ENCODE peak calls at places on chromosomes 13 and 19, in four cellular contexts. A is H9, U is neuronal stem cell, J is H1. Z is an unnamed sample.

GRCh38 chr19:5691205-5691929 is 1.3 kb downstream of the RPL36 start:
- DNase-seq in A (peak), U (no peak), J (no peak), Z (peak)

GRCh38 chr13:44703371-44703770 is 127.2 kb upstream of the TSC22D1 start:
- DNase-seq in A (no peak), U (no peak), J (no peak), Z (peak)

GRCh38 chr19:39428309-39429112 is 7.2 kb downstream of the RPS16 start:
- DNase-seq in A (peak), U (peak), J (peak), Z (peak)

GRCh38 chr13:93788456-93788855 is 561.8 kb downstream of the GPC6 start:
- DNase-seq in A (no peak), U (no peak), J (no peak), Z (no peak)

GRCh38 chr19:22784051-22784450 is at the start of gene ZNF99:
- DNase-seq in A (no peak), U (no peak), J (no peak), Z (no peak)

GRCh38 chr13:114055766-114056165 is 76.7 kb downstream of the RASA3 start:
- DNase-seq in A (no peak), U (no peak), J (no peak), Z (no peak)

GRCh38 chr19:50190439-50190891 is 13.0 kb upstream of the MYH14 start:
- DNase-seq in A (no peak), U (no peak), J (no peak), Z (no peak)

GRCh38 chr13:46598140-46598819 is 45.3 kb downstream of the LRCH1 start:
- DNase-seq in A (no peak), U (no peak), J (no peak), Z (no peak)

GRCh38 chr19:36420961-36421748 is 2.7 kb upstream of the ZFP82 start:
- DNase-seq in A (peak), U (peak), J (no peak), Z (peak)

GRCh38 chr13:83184819-83185218 is 697.5 kb downstream of the SLITRK1 start:
- DNase-seq in A (no peak), U (no peak), J (no peak), Z (peak)

GRCh38 chr13:30802953-30803478 is 67.7 kb downstream of the ALOX5AP start:
- DNase-seq in A (peak), U (peak), J (peak), Z (peak)
- H2BK12ac ChIP-seq in A (no peak), U (peak), J (no peak), Z (peak)

DNA sequence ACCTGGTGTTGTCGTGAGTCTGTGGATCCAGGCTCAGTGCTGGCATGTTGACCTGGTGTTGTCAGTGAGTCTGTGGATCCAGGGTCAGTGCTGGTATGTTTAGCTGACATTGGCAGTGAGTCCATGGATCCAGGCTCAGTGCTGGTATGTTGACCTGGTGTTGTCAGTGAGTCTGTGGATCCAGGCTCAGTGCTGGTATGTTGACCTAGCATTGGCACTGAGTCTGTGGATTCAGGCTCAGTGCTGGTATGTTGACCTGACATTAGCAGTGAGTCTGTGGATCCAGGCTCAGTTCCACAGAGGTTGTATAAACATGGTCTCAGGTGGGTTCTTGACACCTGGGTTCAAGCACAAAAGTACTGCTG is 16.8 kb upstream of the PDCD2L start:
- DNase-seq in A (no peak), U (no peak), J (no peak), Z (no peak)
- H3K14ac ChIP-seq in A (no peak), U (no peak), J (no peak), Z (no peak)

DNA sequence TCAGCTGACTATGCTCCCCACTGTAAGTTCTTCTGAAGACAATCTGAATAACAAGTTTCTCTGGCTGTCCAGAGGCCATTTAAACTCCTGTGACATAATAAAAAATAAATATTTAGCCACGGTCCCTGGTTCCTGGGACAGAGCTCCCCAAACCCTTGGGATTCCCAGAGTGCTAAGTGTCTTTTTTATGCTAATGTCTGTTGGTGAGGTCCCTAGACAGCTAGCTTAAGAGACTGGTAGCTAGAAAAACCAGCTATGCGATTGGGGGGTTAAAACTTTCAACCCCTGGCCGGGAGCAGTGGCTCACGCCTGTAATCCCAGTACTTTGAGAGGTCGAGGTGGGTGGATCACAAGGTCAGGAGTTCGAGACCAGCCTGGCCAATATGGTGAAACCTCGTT is 5.9 kb downstream of the EPSTI1 start:
- DNase-seq in A (no peak), U (no peak), J (no peak), Z (no peak)
- H2BK15ac ChIP-seq in A (no peak), U (no peak), J (no peak), Z (no peak)

GRCh38 chr13:30932481-30933333 is at the start of gene TEX26:
- DNase-seq in A (peak), U (peak), J (peak), Z (peak)
- H2BK12ac ChIP-seq in A (no peak), U (no peak), J (no peak), Z (peak)

GRCh38 chr13:43009506-43009905 is 13.9 kb upstream of the DNAJC15 start:
- DNase-seq in A (no peak), U (no peak), J (no peak), Z (no peak)
- H3K14ac ChIP-seq in A (no peak), U (no peak), J (no peak), Z (no peak)

DNA sequence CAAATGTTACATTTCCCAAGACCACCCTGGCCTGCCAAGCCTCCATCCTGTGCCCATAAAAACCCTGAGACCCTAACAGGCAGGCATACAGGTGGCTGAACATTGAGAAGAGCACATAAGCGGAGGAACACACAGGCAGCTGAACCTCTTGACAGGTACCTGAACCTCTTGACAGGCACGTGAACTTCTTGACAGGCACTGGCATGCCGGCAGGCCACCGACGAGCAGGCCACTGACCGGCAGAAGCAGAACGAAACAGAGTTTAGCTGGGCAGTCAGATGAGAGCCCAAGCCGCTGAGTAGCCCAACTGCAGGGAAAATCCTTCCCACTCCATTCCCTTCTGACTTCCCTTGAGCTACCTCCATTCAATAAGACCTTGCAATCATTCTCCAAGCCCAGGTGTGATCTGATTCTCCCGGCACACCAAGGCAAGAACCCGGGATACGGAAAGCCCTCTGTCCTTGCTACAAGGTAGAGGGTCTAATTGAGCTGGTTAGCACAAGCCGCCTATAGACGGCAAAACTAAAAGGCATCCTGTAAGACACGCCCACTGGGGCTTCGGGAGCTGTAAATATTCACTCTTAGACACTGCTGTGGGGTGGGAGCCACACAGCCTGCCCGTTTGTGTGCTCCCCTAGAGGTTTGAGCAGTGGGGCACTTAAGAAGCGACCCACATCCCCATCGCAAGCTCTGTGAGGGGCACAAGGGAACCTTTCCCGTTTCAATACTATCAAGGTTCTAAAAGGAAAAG is 2613.9 kb upstream of the PCDH20 start:
- DNase-seq in A (no peak), U (no peak), J (no peak), Z (no peak)
- H2BK15ac ChIP-seq in A (no peak), U (no peak), J (no peak), Z (no peak)

Z was measured in mesenchymal stem cell.